ENCODE peak calls at places on chromosomes 16 and 17, in five cellular contexts. R is stomach, I is tibial artery, E is NCI-H1694, C is ELF-1. Q is an unnamed sample.

GRCh38 chr16:23514381-23515152 is 4.3 kb upstream of the GGA2 start:
- DNase-seq in E (no peak), I (peak; percentile 11), R (no peak), C (no peak), Q (no peak)

GRCh38 chr16:887846-888245 is 82.9 kb downstream of the LMF1 start:
- DNase-seq in R (no peak), E (no peak), I (no peak), C (no peak), Q (no peak)

GRCh38 chr17:50582741-50583140 is 22.2 kb downstream of the CACNA1G start:
- DNase-seq in R (no peak), C (no peak), E (no peak), I (no peak), Q (no peak)

GRCh38 chr17:41992576-41992975 is 24.7 kb downstream of the DNAJC7 start:
- DNase-seq in I (no peak), R (no peak), E (no peak), C (no peak), Q (no peak)

GRCh38 chr17:59756236-59756818 is 48.9 kb downstream of the VMP1 start:
- DNase-seq in E (no peak), R (no peak), C (no peak), I (no peak), Q (no peak)

GRCh38 chr17:2406903-2407790 is 6.3 kb upstream of the MNT start:
- DNase-seq in E (no peak), R (peak; percentile 69), C (peak; percentile 63), I (peak; percentile 95), Q (peak; percentile 86)

GRCh38 chr17:45648642-45649041 is 135.5 kb upstream of the CRHR1 start:
- DNase-seq in C (peak; percentile 48), I (no peak), E (no peak), R (no peak), Q (no peak)

GRCh38 chr17:36027776-36028175 is 10.0 kb upstream of the CCL23 start:
- DNase-seq in E (no peak), C (no peak), R (no peak), I (no peak), Q (no peak)

GRCh38 chr17:37060966-37061365 is 112.2 kb downstream of the AATF start:
- DNase-seq in C (no peak), I (no peak), E (no peak), R (no peak), Q (no peak)

GRCh38 chr17:77456271-77456950 is 315.6 kb downstream of the SEC14L1 start:
- DNase-seq in C (no peak), I (no peak), R (no peak), E (no peak), Q (no peak)

GRCh38 chr17:5200360-5200759 is 8.7 kb upstream of the ZNF594 start:
- DNase-seq in I (no peak), E (no peak), R (no peak), C (no peak), Q (no peak)

GRCh38 chr17:80618304-80618703 is 73.7 kb downstream of the RPTOR start:
- DNase-seq in I (no peak), C (no peak), E (no peak), R (no peak), Q (no peak)